ENCODE peak calls at places on chromosome 1, in six cellular contexts. N is HFFc6, D is upper lobe of right lung, F is HFF-Myc, H is stomach, Y is heart right ventricle. G is an unnamed sample.

GRCh38 chr1:56577859-56578663 is 1.3 kb downstream of the PLPP3 start:
- DNase-seq in N (peak), D (peak), F (no peak), H (peak), Y (peak), G (no peak)

GRCh38 chr1:50214764-50215163 is 106.0 kb downstream of the ELAVL4 start:
- DNase-seq in N (no peak), D (no peak), F (no peak), H (no peak), Y (no peak), G (no peak)

GRCh38 chr1:9960705-9961562 is 17.7 kb downstream of the NMNAT1 start:
- DNase-seq in N (no peak), D (no peak), F (no peak), H (no peak), Y (no peak), G (no peak)

GRCh38 chr1:14363191-14363590 is 235.3 kb upstream of the KAZN start:
- DNase-seq in N (no peak), D (no peak), F (no peak), H (no peak), Y (no peak), G (no peak)

GRCh38 chr1:23593556-23594148 is 34.4 kb upstream of the ID3 start:
- DNase-seq in N (no peak), D (no peak), F (no peak), H (no peak), Y (no peak), G (no peak)

GRCh38 chr1:208159542-208160258 is 84.5 kb downstream of the PLXNA2 start:
- DNase-seq in N (peak), D (no peak), F (peak), H (peak), Y (no peak), G (peak)

GRCh38 chr1:67978988-67979516 is 71.4 kb downstream of the DIRAS3 start:
- DNase-seq in N (peak), D (no peak), F (no peak), H (no peak), Y (no peak), G (no peak)

GRCh38 chr1:84192681-84193080 is 48.6 kb downstream of the PRKACB start:
- DNase-seq in N (no peak), D (no peak), F (no peak), H (no peak), Y (no peak), G (no peak)

GRCh38 chr1:152497273-152497672 is 13.3 kb upstream of the LCE5A start:
- DNase-seq in N (peak), D (no peak), F (no peak), H (no peak), Y (no peak), G (no peak)
- TF ChIP-seq CTCF in N (peak), D (peak), F (no peak), H (no peak), Y (peak), G (peak)

GRCh38 chr1:115278241-115278640 is 59.8 kb downstream of the NGF start:
- DNase-seq in N (no peak), D (no peak), F (no peak), H (no peak), Y (no peak), G (no peak)

GRCh38 chr1:115277276-115277675 is 60.8 kb downstream of the NGF start:
- DNase-seq in N (peak), D (no peak), F (no peak), H (no peak), Y (no peak), G (no peak)

GRCh38 chr1:115280073-115280472 is 58.0 kb downstream of the NGF start:
- DNase-seq in N (peak), D (no peak), F (peak), H (no peak), Y (no peak), G (peak)

GRCh38 chr1:115274467-115274866 is 63.6 kb downstream of the NGF start:
- DNase-seq in N (no peak), D (no peak), F (no peak), H (no peak), Y (no peak), G (no peak)

GRCh38 chr1:115275216-115275615 is 62.8 kb downstream of the NGF start:
- DNase-seq in N (no peak), D (no peak), F (no peak), H (no peak), Y (no peak), G (no peak)
- TF ChIP-seq CTCF in N (peak), D (peak), F (peak), H (no peak), Y (peak), G (peak)

DNA sequence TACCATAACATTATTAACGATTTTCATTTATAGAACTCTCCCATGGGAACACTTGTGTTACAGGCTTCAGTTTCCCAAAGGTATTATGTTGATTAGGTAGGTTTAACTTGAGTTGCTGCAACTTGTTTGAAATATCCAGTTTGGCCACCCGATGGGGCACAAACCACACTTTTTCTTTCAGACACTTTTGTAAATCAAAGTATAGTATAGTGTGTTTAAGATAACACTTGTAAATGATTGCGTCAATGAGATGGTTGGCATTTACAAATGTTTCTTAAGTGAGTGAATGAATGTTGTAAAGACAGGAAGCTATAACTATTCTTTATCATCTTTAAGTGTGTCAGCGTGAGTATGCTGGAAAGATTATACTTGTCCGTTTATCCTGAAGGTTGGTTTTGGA is 4.3 kb downstream of the XPR1 start:
- DNase-seq in N (no peak), D (no peak), F (no peak), H (no peak), Y (no peak), G (no peak)
- TF ChIP-seq CTCF in N (peak), D (peak), F (no peak), H (peak), Y (peak), G (no peak)

DNA sequence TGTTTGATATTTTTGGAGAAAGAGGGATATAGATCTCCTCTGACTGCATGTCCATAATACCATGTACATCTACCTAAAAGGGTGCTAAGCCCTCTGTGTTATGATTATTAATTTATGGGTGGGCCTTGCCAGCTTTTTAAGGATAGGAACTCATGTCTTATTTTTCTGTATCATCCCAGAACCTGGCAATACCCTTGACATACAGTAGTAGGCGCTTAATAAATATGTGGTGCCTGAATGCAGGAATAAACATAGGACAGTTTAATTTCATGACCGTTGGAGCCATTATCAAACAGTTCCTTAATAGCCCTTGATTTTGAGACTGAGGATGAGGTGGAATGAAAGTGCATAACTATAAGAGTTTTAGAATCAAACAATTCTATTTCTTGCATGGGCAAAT is 12.5 kb upstream of the ATP6V1G3 start:
- DNase-seq in N (no peak), D (no peak), F (no peak), H (no peak), Y (no peak), G (no peak)
- TF ChIP-seq CTCF in N (peak), D (no peak), F (no peak), H (no peak), Y (no peak), G (no peak)

GRCh38 chr1:243705585-243705984 is 144.5 kb downstream of the AKT3 start:
- DNase-seq in N (no peak), D (no peak), F (no peak), H (no peak), Y (no peak), G (no peak)

GRCh38 chr1:243712242-243712641 is 137.8 kb downstream of the AKT3 start:
- DNase-seq in N (no peak), D (no peak), F (no peak), H (no peak), Y (no peak), G (no peak)

GRCh38 chr1:243706563-243706962 is 143.5 kb downstream of the AKT3 start:
- DNase-seq in N (no peak), D (no peak), F (no peak), H (no peak), Y (no peak), G (no peak)

GRCh38 chr1:243710467-243710866 is 139.6 kb downstream of the AKT3 start:
- DNase-seq in N (no peak), D (no peak), F (no peak), H (no peak), Y (no peak), G (no peak)

DNA sequence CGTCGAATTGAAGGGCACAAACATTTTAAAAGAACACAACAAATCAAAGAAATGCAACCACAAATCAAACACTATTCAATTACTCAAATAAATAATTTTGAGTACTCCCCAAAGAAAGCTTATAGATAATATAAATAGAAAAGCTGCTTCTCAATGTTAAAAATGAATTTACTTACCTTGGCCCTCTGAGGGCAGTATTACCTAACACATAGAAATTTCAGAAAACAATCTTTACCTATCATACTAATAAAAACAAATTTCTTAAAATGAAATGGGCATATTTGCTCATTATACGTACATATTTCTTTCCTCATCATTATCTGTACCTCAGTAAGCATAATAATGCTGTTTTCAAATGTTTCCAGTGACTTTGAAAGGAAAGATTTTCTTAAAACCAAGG is 141.8 kb downstream of the AKT3 start:
- DNase-seq in N (no peak), D (no peak), F (no peak), H (no peak), Y (no peak), G (no peak)
- TF ChIP-seq CTCF in N (peak), D (peak), F (no peak), H (no peak), Y (no peak), G (no peak)

DNA sequence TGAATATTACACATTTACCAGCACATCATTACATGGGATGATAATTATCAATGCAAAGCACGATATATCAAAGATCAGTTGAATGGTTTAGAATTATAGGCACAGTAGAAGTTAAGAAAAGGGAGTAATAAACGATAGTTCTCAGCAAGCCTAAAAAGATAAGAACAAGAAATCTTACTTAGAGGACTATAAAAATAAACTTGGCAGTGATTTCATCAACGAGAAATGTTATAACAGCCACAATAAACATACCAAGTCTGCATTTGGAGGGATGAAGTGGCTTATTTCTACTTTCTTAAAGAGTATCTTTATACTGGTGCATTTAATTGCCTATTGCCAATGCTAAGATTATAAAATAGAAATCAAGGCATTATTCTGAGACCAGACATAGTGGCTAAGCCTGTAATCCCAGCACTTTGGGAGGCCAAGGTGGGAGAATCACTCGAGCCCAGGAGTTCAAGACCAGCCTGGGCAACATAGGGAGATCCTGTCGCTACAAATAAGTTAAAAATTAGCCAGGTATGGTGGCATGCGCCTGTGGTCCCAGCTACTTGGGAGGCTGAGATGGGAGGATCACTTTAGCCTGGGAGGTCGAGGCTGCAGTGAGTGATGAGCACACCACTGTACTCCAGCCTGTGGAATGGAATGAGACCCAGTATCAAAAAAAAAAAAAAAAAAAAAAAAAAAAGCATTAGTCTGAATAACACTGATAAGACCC is 43.5 kb downstream of the WDR64 start:
- DNase-seq in N (peak), D (no peak), F (no peak), H (no peak), Y (no peak), G (no peak)
- TF ChIP-seq CTCF in N (no peak), D (no peak), F (no peak), H (no peak), Y (no peak), G (no peak)